ENCODE peak calls at places on chromosomes 6 and 20, in four cellular contexts. Z is GM12891, I is K562, P is GM12878. K is an unnamed sample.

GRCh38 chr6:113995632-113996031 is 24.7 kb upstream of the HDAC2 start:
- DNase-seq in Z (no peak), I (no peak), P (no peak), K (no peak)

GRCh38 chr6:56399250-56399671 is 151.9 kb upstream of the COL21A1 start:
- DNase-seq in Z (no peak), I (no peak), P (no peak), K (no peak)

GRCh38 chr6:170374571-170375444 is 68.2 kb downstream of the FAM120B start:
- DNase-seq in Z (no peak), I (no peak), P (no peak), K (peak)

GRCh38 chr20:17298169-17298568 is 71.3 kb downstream of the PCSK2 start:
- DNase-seq in Z (no peak), I (no peak), P (no peak), K (no peak)

GRCh38 chr6:125377621-125378020 is 75.9 kb upstream of the HDDC2 start:
- DNase-seq in Z (no peak), I (no peak), P (no peak), K (peak)

GRCh38 chr6:31128093-31128676 is 7.9 kb upstream of the CDSN start:
- DNase-seq in Z (peak), I (peak), P (peak), K (peak)

GRCh38 chr20:62549499-62550086 is 73.8 kb upstream of the GATA5 start:
- DNase-seq in Z (no peak), I (no peak), P (no peak), K (no peak)

GRCh38 chr20:22966787-22967464 is 68.2 kb upstream of the SSTR4 start:
- DNase-seq in Z (no peak), I (no peak), P (no peak), K (no peak)

GRCh38 chr6:102327697-102328227 is 934.3 kb downstream of the GRIK2 start:
- DNase-seq in Z (no peak), I (no peak), P (no peak), K (no peak)

GRCh38 chr6:683742-684440 is 9.0 kb downstream of the EXOC2 start:
- DNase-seq in Z (no peak), I (peak), P (no peak), K (no peak)

GRCh38 chr20:52279667-52280180 is 88.1 kb upstream of the ZFP64 start:
- DNase-seq in Z (no peak), I (no peak), P (no peak), K (no peak)

GRCh38 chr6:1686117-1687098 is 76.7 kb downstream of the FOXC1 start:
- DNase-seq in Z (no peak), I (no peak), P (no peak), K (no peak)

GRCh38 chr20:3042621-3043020 is 801 bp upstream of the GNRH2 start:
- DNase-seq in Z (no peak), I (no peak), P (no peak), K (no peak)

GRCh38 chr6:105628156-105628860 is 225.4 kb upstream of the PREP start:
- DNase-seq in Z (no peak), I (no peak), P (no peak), K (no peak)

GRCh38 chr20:17898548-17898994 is 70.0 kb downstream of the SNX5 start:
- DNase-seq in Z (no peak), I (peak), P (no peak), K (peak)

GRCh38 chr6:25670793-25671513 is 18.9 kb downstream of the SCGN start:
- DNase-seq in Z (no peak), I (no peak), P (no peak), K (no peak)

GRCh38 chr20:60050193-60050960 is 92.2 kb downstream of the CDH26 start:
- DNase-seq in Z (no peak), I (peak), P (no peak), K (no peak)

GRCh38 chr20:18801516-18801915 is 12.1 kb upstream of the SCP2D1 start:
- DNase-seq in Z (no peak), I (no peak), P (no peak), K (no peak)

GRCh38 chr6:161486326-161486725 is 212.5 kb upstream of the AGPAT4 start:
- DNase-seq in Z (no peak), I (peak), P (no peak), K (no peak)

GRCh38 chr20:728022-728944 is 40.0 kb downstream of the SLC52A3 start:
- DNase-seq in Z (peak), I (peak), P (no peak), K (peak)

GRCh38 chr6:31116661-31117385 is 2.2 kb downstream of the PSORS1C1 start:
- DNase-seq in Z (no peak), I (no peak), P (no peak), K (no peak)

GRCh38 chr6:135117413-135117968 is 62.9 kb upstream of the HBS1L start:
- DNase-seq in Z (no peak), I (no peak), P (no peak), K (no peak)

GRCh38 chr6:90093558-90094073 is 199.3 kb downstream of the GJA10 start:
- DNase-seq in Z (no peak), I (no peak), P (no peak), K (no peak)

GRCh38 chr6:56043761-56044160 is 168.4 kb upstream of the BMP5 start:
- DNase-seq in Z (no peak), I (no peak), P (no peak), K (no peak)

GRCh38 chr20:4369119-4369797 is 352.5 kb upstream of the PRND start:
- DNase-seq in Z (no peak), I (peak), P (no peak), K (no peak)

GRCh38 chr6:25499851-25500250 is 152.2 kb upstream of the SCGN start:
- DNase-seq in Z (no peak), I (no peak), P (no peak), K (no peak)

GRCh38 chr6:28943557-28944411 is 20.0 kb upstream of the TRIM27 start:
- DNase-seq in Z (no peak), I (peak), P (peak), K (peak)

GRCh38 chr20:47133809-47134456 is 222.6 kb downstream of the ZMYND8 start:
- DNase-seq in Z (no peak), I (no peak), P (no peak), K (no peak)

GRCh38 chr6:4931530-4932505 is 72.0 kb downstream of the RPP40 start:
- DNase-seq in Z (no peak), I (no peak), P (no peak), K (no peak)

GRCh38 chr6:170440437-170440836 is 112.7 kb downstream of the PSMB1 start:
- DNase-seq in Z (no peak), I (no peak), P (no peak), K (no peak)

GRCh38 chr6:150567823-150568383 is 31.8 kb upstream of the PLEKHG1 start:
- DNase-seq in Z (no peak), I (no peak), P (no peak), K (no peak)

GRCh38 chr6:158143700-158144099 is 24.4 kb downstream of the SERAC1 start:
- DNase-seq in Z (no peak), I (peak), P (no peak), K (peak)

GRCh38 chr6:10513544-10513943 is 7.6 kb upstream of the GCNT2 start:
- DNase-seq in Z (no peak), I (no peak), P (no peak), K (no peak)
- TF ChIP-seq SPI1 in Z (no peak), I (no peak), P (no peak), K (no peak)

GRCh38 chr6:12916001-12916400 is 199.4 kb downstream of the PHACTR1 start:
- DNase-seq in Z (no peak), I (no peak), P (no peak), K (no peak)
- TF ChIP-seq SPI1 in Z (peak), I (no peak), P (peak), K (peak)

GRCh38 chr20:19881080-19881840 is 123.2 kb downstream of the RIN2 start:
- DNase-seq in Z (no peak), I (no peak), P (no peak), K (no peak)

GRCh38 chr20:19881990-19882389 is 123.9 kb downstream of the RIN2 start:
- DNase-seq in Z (no peak), I (no peak), P (no peak), K (no peak)

GRCh38 chr20:19882446-19882845 is 124.4 kb downstream of the RIN2 start:
- DNase-seq in Z (no peak), I (no peak), P (no peak), K (no peak)

GRCh38 chr20:19883501-19883900 is 125.4 kb downstream of the RIN2 start:
- DNase-seq in Z (no peak), I (no peak), P (no peak), K (no peak)

DNA sequence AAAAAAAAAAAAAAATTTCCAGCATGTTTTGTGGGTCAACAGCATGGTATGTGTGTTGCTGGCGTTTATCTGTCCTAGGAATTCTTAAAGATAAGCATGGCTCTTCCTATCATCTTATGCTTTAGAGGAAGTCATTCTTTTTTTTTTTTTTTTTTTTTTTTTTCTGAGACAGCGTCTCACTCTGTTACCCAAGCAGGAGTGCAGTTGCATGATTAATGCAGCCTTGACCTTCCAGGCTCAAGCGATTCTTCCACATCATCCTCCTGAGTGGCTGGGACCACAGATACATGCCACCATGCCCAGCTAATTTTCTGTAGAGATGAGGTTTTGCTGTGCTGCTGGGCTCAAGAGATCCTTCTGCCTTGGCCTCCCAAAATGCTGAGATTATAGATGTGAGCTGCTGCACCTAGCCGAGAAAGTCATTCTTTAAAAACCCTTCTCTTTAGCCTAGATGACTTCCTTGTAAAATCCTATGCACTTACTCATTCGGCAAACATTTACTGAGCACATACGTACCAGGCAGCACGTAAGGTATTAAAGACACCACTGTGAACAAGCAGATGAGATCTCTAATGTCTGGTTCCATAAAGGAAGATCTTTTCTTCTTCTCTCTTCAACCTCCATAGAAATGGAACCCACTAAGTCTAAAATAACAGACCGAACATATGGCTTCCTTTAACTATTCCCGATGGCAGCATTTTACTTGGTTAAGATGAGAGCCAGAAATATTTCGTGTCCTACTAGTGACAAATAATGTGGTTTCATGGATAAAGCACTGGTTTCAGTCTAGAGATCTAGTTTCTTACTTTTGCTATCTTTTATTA is 122.4 kb downstream of the RIN2 start:
- DNase-seq in Z (no peak), I (no peak), P (no peak), K (no peak)
- TF ChIP-seq SPI1 in Z (no peak), I (no peak), P (no peak), K (no peak)

GRCh38 chr6:21885532-21886089 is 292.1 kb downstream of the SOX4 start:
- DNase-seq in Z (no peak), I (no peak), P (no peak), K (no peak)
- TF ChIP-seq SPI1 in Z (no peak), I (no peak), P (no peak), K (no peak)

DNA sequence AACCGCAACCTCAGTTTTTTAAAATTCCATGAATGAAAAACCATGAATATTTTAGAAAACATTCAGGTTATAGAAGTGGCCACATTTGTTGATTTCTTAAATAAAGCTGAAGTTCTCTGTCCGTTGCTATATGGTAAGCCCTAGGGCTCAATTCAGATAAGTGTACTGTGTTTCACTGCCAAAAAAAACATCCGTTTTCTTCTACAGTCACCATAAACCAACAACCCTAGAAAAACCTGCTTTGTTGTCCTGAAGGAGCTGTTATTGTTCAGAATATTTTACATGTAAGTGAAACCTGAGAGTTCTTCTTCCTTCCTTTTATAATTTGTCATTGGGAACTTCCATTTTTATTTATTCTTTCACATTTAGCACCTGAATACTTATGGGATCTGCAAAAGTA is 274.1 kb downstream of the TFAP2A start:
- DNase-seq in Z (no peak), I (no peak), P (no peak), K (no peak)
- TF ChIP-seq SPI1 in Z (no peak), I (no peak), P (no peak), K (no peak)

DNA sequence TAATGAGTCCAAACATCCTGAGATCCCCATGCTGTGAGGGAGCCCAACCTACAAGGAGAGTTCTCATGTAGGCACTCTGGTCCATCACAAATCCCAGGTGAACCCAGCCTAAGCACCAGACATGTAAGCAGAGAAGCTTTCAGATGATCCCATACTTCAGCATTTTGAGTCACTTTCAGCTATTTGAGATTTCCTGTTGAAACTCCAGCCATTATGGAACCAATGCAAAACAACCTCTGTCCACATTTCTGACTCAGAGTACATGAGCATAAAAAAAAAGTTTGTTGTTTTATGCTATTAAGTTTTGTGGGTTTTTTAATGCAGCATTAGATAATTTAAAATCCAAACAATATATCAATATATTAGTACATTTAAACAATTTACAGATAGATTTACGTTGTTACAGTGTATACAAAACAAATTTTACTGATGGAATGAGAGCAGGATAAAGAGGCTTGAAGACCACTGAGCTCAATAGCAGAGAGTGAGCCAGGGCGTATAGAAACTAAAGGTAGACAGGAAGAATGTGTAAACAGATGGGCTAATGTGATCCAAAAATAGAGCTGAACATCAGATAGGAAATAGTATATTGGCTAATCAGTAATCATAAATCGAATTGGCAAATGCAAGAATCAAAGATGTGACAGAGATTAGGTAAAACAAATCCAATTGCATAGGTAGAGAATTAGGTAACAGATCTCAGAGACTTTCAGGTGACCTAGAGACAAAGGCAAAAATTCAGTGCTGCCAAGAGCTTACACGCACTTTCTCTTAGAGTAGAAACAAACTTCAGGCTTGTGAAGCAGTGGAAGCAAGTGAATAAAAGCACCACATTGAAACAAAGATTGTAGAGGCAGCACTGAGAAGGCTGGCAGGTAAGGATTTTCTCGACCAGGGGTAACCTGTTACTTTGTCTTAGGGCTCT is 36.2 kb upstream of the PLCB1 start:
- DNase-seq in Z (no peak), I (no peak), P (no peak), K (no peak)
- TF ChIP-seq SPI1 in Z (no peak), I (no peak), P (no peak), K (no peak)

GRCh38 chr20:33079267-33079666 is at the start of gene BPIFB4:
- DNase-seq in Z (no peak), I (no peak), P (no peak), K (peak)
- TF ChIP-seq SPI1 in Z (no peak), I (no peak), P (no peak), K (no peak)

GRCh38 chr20:33826270-33826897 is 15.2 kb downstream of the CHMP4B start:
- DNase-seq in Z (no peak), I (peak), P (no peak), K (no peak)

GRCh38 chr20:33827109-33827508 is 16.0 kb downstream of the CHMP4B start:
- DNase-seq in Z (no peak), I (no peak), P (no peak), K (no peak)

GRCh38 chr20:33827629-33828325 is 16.6 kb downstream of the CHMP4B start:
- DNase-seq in Z (no peak), I (no peak), P (no peak), K (no peak)

GRCh38 chr20:33824852-33825251 is 13.7 kb downstream of the CHMP4B start:
- DNase-seq in Z (no peak), I (no peak), P (no peak), K (no peak)

GRCh38 chr20:33825340-33826269 is 14.5 kb downstream of the CHMP4B start:
- DNase-seq in Z (no peak), I (no peak), P (no peak), K (no peak)
- TF ChIP-seq SPI1 in Z (no peak), I (no peak), P (no peak), K (no peak)

GRCh38 chr6:52877168-52877567 is 32.3 kb downstream of the GSTA3 start:
- DNase-seq in Z (no peak), I (no peak), P (no peak), K (no peak)

GRCh38 chr6:52872031-52872430 is 31.4 kb upstream of the GSTA5 start:
- DNase-seq in Z (no peak), I (no peak), P (no peak), K (no peak)

GRCh38 chr6:52881662-52881995 is 27.9 kb downstream of the GSTA3 start:
- DNase-seq in Z (no peak), I (no peak), P (no peak), K (no peak)

GRCh38 chr6:52877786-52878185 is 31.7 kb downstream of the GSTA3 start:
- DNase-seq in Z (no peak), I (no peak), P (no peak), K (no peak)

GRCh38 chr6:52876056-52876787 is 33.3 kb downstream of the GSTA3 start:
- DNase-seq in Z (no peak), I (no peak), P (no peak), K (no peak)
- TF ChIP-seq SPI1 in Z (no peak), I (no peak), P (no peak), K (no peak)

GRCh38 chr20:6006603-6006949 is 47.3 kb downstream of the LRRN4 start:
- DNase-seq in Z (no peak), I (no peak), P (no peak), K (no peak)
- TF ChIP-seq SPI1 in Z (no peak), I (no peak), P (no peak), K (no peak)

K was measured in HL-60.